ENCODE peak calls at places on chromosome 5, in four cellular contexts. One of them, this sample, is unnamed.

GRCh38 chr5:75236322-75237316 is at the start of gene ANKRD31:
- DNase-seq in GM23248: peak
- DNase-seq in neural progenitor cell: peak
- DNase-seq in OCI-LY7: peak
- DNase-seq in this sample: peak

GRCh38 chr5:11758321-11758720 is 145.9 kb downstream of the CTNND2 start:
- DNase-seq in OCI-LY7: no peak
- DNase-seq in GM23248: no peak
- DNase-seq in neural progenitor cell: no peak
- DNase-seq in this sample: no peak

GRCh38 chr5:112106878-112107277 is 312.2 kb downstream of the EPB41L4A start:
- DNase-seq in OCI-LY7: no peak
- DNase-seq in neural progenitor cell: no peak
- DNase-seq in GM23248: no peak
- DNase-seq in this sample: no peak

GRCh38 chr5:2165991-2166978 is 283.6 kb upstream of the IRX4 start:
- DNase-seq in neural progenitor cell: no peak
- DNase-seq in GM23248: no peak
- DNase-seq in OCI-LY7: no peak
- DNase-seq in this sample: no peak

GRCh38 chr5:67147768-67148167 is 48.8 kb downstream of the CD180 start:
- DNase-seq in OCI-LY7: no peak
- DNase-seq in neural progenitor cell: no peak
- DNase-seq in GM23248: peak
- DNase-seq in this sample: no peak

GRCh38 chr5:18497089-18497488 is 862.8 kb downstream of the TAF11L14 start:
- DNase-seq in OCI-LY7: no peak
- DNase-seq in neural progenitor cell: no peak
- DNase-seq in GM23248: no peak
- DNase-seq in this sample: no peak

GRCh38 chr5:171418316-171418981 is 998 bp upstream of the FGF18 start:
- DNase-seq in GM23248: peak
- DNase-seq in neural progenitor cell: peak
- DNase-seq in OCI-LY7: peak
- DNase-seq in this sample: peak

GRCh38 chr5:61362796-61363364 is 30.8 kb downstream of the ZSWIM6 start:
- DNase-seq in neural progenitor cell: peak
- DNase-seq in GM23248: peak
- DNase-seq in OCI-LY7: no peak
- DNase-seq in this sample: no peak

GRCh38 chr5:82259172-82259800 is 18.9 kb downstream of the RPS23 start:
- DNase-seq in neural progenitor cell: no peak
- DNase-seq in OCI-LY7: peak
- DNase-seq in GM23248: peak
- DNase-seq in this sample: peak

GRCh38 chr5:45101146-45101545 is 292.4 kb downstream of the MRPS30 start:
- DNase-seq in OCI-LY7: no peak
- DNase-seq in GM23248: no peak
- DNase-seq in neural progenitor cell: no peak
- DNase-seq in this sample: no peak

GRCh38 chr5:91305640-91306039 is 77.5 kb downstream of the ARRDC3 start:
- DNase-seq in neural progenitor cell: no peak
- DNase-seq in OCI-LY7: no peak
- DNase-seq in GM23248: no peak
- DNase-seq in this sample: no peak

GRCh38 chr5:74641778-74642542 is 1.4 kb upstream of the ENC1 start:
- DNase-seq in neural progenitor cell: peak
- DNase-seq in OCI-LY7: peak
- DNase-seq in GM23248: peak
- DNase-seq in this sample: peak

GRCh38 chr5:16140944-16141343 is 38.6 kb downstream of the MARCHF11 start:
- DNase-seq in GM23248: no peak
- DNase-seq in OCI-LY7: no peak
- DNase-seq in neural progenitor cell: no peak
- DNase-seq in this sample: no peak

GRCh38 chr5:41093803-41094202 is 22.7 kb upstream of the MROH2B start:
- DNase-seq in OCI-LY7: no peak
- DNase-seq in GM23248: no peak
- DNase-seq in neural progenitor cell: no peak
- DNase-seq in this sample: no peak

GRCh38 chr5:126544087-126544740 is 50.8 kb downstream of the ALDH7A1 start:
- DNase-seq in OCI-LY7: peak
- DNase-seq in GM23248: peak
- DNase-seq in neural progenitor cell: peak
- DNase-seq in this sample: peak

GRCh38 chr5:14659821-14660607 is 4.5 kb upstream of the OTULIN start:
- DNase-seq in GM23248: peak
- DNase-seq in neural progenitor cell: no peak
- DNase-seq in OCI-LY7: no peak
- DNase-seq in this sample: no peak

GRCh38 chr5:125928663-125929062 is 494.5 kb upstream of the GRAMD2B start:
- DNase-seq in OCI-LY7: no peak
- DNase-seq in GM23248: no peak
- DNase-seq in neural progenitor cell: no peak
- DNase-seq in this sample: no peak

GRCh38 chr5:96595300-96596090 is 66.7 kb upstream of the CAST start:
- DNase-seq in OCI-LY7: peak
- DNase-seq in GM23248: no peak
- DNase-seq in neural progenitor cell: no peak
- DNase-seq in this sample: no peak

GRCh38 chr5:69285448-69286116 is 47.0 kb downstream of the CCDC125 start:
- DNase-seq in neural progenitor cell: peak
- DNase-seq in OCI-LY7: no peak
- DNase-seq in GM23248: no peak
- DNase-seq in this sample: no peak

GRCh38 chr5:164153469-164154172 is 648.2 kb downstream of the MAT2B start:
- DNase-seq in GM23248: no peak
- DNase-seq in OCI-LY7: no peak
- DNase-seq in neural progenitor cell: no peak
- DNase-seq in this sample: no peak

GRCh38 chr5:135705230-135705631 is 126.4 kb upstream of the CXCL14 start:
- DNase-seq in GM23248: peak
- DNase-seq in neural progenitor cell: no peak
- DNase-seq in OCI-LY7: no peak
- DNase-seq in this sample: no peak

GRCh38 chr5:160363122-160363521 is 7.3 kb downstream of the C1QTNF2 start:
- DNase-seq in OCI-LY7: no peak
- DNase-seq in neural progenitor cell: no peak
- DNase-seq in GM23248: peak
- DNase-seq in this sample: peak

GRCh38 chr5:108655750-108656450 is 91.8 kb upstream of the FER start:
- DNase-seq in GM23248: peak
- DNase-seq in neural progenitor cell: no peak
- DNase-seq in OCI-LY7: no peak
- DNase-seq in this sample: peak

GRCh38 chr5:124212949-124213348 is 533.5 kb downstream of the ZNF608 start:
- DNase-seq in neural progenitor cell: no peak
- DNase-seq in GM23248: no peak
- DNase-seq in OCI-LY7: no peak
- DNase-seq in this sample: no peak

GRCh38 chr5:148585988-148586387 is 68.3 kb downstream of the HTR4 start:
- DNase-seq in GM23248: no peak
- DNase-seq in OCI-LY7: no peak
- DNase-seq in neural progenitor cell: peak
- DNase-seq in this sample: no peak

GRCh38 chr5:158816306-158816705 is 283.4 kb downstream of the EBF1 start:
- DNase-seq in OCI-LY7: peak
- DNase-seq in GM23248: no peak
- DNase-seq in neural progenitor cell: no peak
- DNase-seq in this sample: no peak

DNA sequence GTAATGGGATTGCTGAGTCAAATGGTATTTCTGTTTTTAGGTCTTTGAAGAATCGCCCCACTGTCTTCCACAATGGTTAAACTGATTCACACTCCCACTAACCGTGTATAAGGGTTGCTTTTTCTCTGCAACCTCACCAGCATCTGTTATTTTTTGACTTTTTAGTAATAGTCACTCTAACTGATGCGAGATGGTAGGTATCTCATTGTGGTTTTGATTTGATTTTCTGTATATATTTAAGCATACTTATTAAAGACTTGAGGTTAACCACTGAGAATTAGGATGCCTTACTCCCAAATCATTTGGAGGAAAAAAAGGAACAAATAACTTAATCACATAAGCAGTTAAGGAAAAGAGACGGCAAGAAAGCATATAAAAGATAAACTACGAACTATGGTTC is 181.6 kb upstream of the FST start:
- DNase-seq in GM23248: no peak
- DNase-seq in OCI-LY7: no peak
- DNase-seq in neural progenitor cell: no peak
- DNase-seq in this sample: no peak
- TF ChIP-seq EZH2phosphoT487 in GM23248: no peak
- TF ChIP-seq EZH2phosphoT487 in OCI-LY7: no peak
- TF ChIP-seq EZH2phosphoT487 in neural progenitor cell: no peak
- TF ChIP-seq EZH2phosphoT487 in this sample: no peak

GRCh38 chr5:133995903-133996563 is 8.7 kb downstream of the VDAC1 start:
- DNase-seq in neural progenitor cell: no peak
- DNase-seq in OCI-LY7: no peak
- DNase-seq in GM23248: no peak
- DNase-seq in this sample: no peak
- H3K4me2 ChIP-seq in neural progenitor cell: peak
- H3K4me2 ChIP-seq in OCI-LY7: peak
- H3K4me2 ChIP-seq in GM23248: peak
- H3K4me2 ChIP-seq in this sample: peak

GRCh38 chr5:39757121-39757520 is 332.3 kb upstream of the DAB2 start:
- DNase-seq in GM23248: peak
- DNase-seq in neural progenitor cell: no peak
- DNase-seq in OCI-LY7: no peak
- DNase-seq in this sample: no peak

GRCh38 chr5:39758426-39758825 is 333.6 kb upstream of the DAB2 start:
- DNase-seq in OCI-LY7: no peak
- DNase-seq in GM23248: no peak
- DNase-seq in neural progenitor cell: no peak
- DNase-seq in this sample: no peak

GRCh38 chr5:39755452-39755851 is 330.7 kb upstream of the DAB2 start:
- DNase-seq in OCI-LY7: no peak
- DNase-seq in GM23248: peak
- DNase-seq in neural progenitor cell: no peak
- DNase-seq in this sample: no peak

GRCh38 chr5:39759696-39760095 is 334.9 kb upstream of the DAB2 start:
- DNase-seq in GM23248: peak
- DNase-seq in OCI-LY7: no peak
- DNase-seq in neural progenitor cell: no peak
- DNase-seq in this sample: no peak

GRCh38 chr5:39755986-39756385 is 331.2 kb upstream of the DAB2 start:
- DNase-seq in GM23248: peak
- DNase-seq in neural progenitor cell: no peak
- DNase-seq in OCI-LY7: no peak
- DNase-seq in this sample: peak
- TF ChIP-seq EZH2phosphoT487 in GM23248: peak
- TF ChIP-seq EZH2phosphoT487 in neural progenitor cell: no peak
- TF ChIP-seq EZH2phosphoT487 in OCI-LY7: no peak
- TF ChIP-seq EZH2phosphoT487 in this sample: no peak

GRCh38 chr5:113262674-113263073 is 172.1 kb downstream of the TSSK1B start:
- DNase-seq in neural progenitor cell: no peak
- DNase-seq in OCI-LY7: peak
- DNase-seq in GM23248: no peak
- DNase-seq in this sample: no peak

GRCh38 chr5:113265190-113265589 is 169.6 kb downstream of the TSSK1B start:
- DNase-seq in GM23248: no peak
- DNase-seq in OCI-LY7: no peak
- DNase-seq in neural progenitor cell: no peak
- DNase-seq in this sample: no peak

GRCh38 chr5:113263545-113263944 is 171.2 kb downstream of the TSSK1B start:
- DNase-seq in OCI-LY7: no peak
- DNase-seq in GM23248: no peak
- DNase-seq in neural progenitor cell: no peak
- DNase-seq in this sample: no peak

GRCh38 chr5:113266227-113266912 is 168.4 kb downstream of the TSSK1B start:
- DNase-seq in OCI-LY7: no peak
- DNase-seq in GM23248: peak
- DNase-seq in neural progenitor cell: no peak
- DNase-seq in this sample: no peak

DNA sequence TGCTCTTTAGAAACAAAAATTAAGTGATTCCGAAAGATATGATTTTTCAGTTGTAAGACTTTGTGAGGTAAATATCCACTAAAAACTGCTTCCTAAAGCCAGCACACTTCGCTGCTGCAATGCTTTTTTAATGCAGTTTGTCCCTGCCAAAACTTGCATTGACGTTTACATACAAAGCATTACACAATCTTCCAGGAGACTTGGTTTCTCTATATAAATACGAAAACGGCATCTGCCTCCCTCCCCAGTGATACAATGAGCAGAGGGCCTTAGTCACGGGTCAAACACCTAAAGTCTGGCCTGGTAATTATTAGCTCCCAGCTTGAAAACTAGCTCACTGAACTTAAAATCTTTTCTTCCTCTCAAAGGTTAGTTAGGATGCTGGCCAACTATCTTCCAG is 170.7 kb downstream of the TSSK1B start:
- DNase-seq in neural progenitor cell: no peak
- DNase-seq in OCI-LY7: no peak
- DNase-seq in GM23248: no peak
- DNase-seq in this sample: peak
- H3K4me2 ChIP-seq in neural progenitor cell: no peak
- H3K4me2 ChIP-seq in OCI-LY7: no peak
- H3K4me2 ChIP-seq in GM23248: no peak
- H3K4me2 ChIP-seq in this sample: peak

DNA sequence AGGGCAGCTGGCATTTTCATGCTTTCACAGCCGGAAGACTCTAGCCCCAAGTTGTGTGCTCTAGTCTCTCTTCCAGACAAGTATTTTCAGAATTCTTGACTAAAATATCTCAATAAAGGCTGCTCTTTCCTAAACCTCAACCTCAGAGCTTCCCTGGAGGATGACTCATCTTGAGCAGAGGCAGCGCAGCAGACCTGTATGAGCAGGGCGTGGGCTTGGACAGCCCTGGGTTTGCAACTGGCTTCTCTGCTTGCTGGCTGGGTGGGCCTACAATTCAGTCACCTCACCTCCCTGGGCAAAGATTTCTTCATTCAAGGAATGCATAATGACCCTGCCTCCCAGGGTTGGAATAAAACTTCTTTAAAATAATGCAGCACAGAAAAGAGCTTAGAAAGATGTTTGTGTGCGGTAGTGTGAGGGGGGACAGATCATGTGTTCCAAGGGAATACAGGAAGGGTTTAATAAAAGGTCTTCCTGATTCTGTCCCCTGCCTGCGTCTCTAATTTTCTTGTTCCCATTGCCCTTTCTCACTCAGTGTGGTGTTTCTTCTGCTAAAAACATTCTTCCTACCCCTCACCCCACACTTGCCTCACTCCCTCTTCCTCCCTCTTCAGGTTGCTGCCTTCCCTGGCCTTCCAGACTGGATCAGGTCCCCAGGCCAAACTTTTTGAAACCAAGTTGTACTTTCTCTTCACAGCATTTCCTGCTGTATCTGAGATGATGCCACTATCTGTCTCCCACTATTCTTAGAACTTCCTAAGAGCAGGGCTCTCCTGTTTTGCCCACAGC is 39.4 kb upstream of the MAP1B start:
- DNase-seq in neural progenitor cell: no peak
- DNase-seq in OCI-LY7: no peak
- DNase-seq in GM23248: peak
- DNase-seq in this sample: peak
- TF ChIP-seq EZH2phosphoT487 in neural progenitor cell: no peak
- TF ChIP-seq EZH2phosphoT487 in OCI-LY7: no peak
- TF ChIP-seq EZH2phosphoT487 in GM23248: no peak
- TF ChIP-seq EZH2phosphoT487 in this sample: no peak

This sample was measured in hepatocyte.